ENCODE peak calls at places on chromosomes 12 and 14, in four cellular contexts. C, O, U and Z are unnamed samples.

GRCh38 chr12:91098942-91099341 is 12.4 kb downstream of the LUM start:
- DNase-seq in C (peak; percentile 8), O (no peak), U (no peak), Z (no peak)

GRCh38 chr12:67909091-67909531 is 80.1 kb upstream of the IFNG-AS1 start:
- DNase-seq in C (no peak), O (no peak), U (no peak), Z (no peak)

GRCh38 chr14:102187044-102187443 is 47.3 kb downstream of the WDR20 start:
- DNase-seq in C (no peak), O (no peak), U (peak; percentile 15), Z (no peak)

GRCh38 chr12:106289196-106289681 is 13.3 kb upstream of the TCP11L2 start:
- DNase-seq in C (no peak), O (no peak), U (no peak), Z (no peak)

GRCh38 chr14:78119440-78119839 is 50.7 kb upstream of the NRXN3 start:
- DNase-seq in C (no peak), O (no peak), U (no peak), Z (no peak)

GRCh38 chr12:94074970-94075695 is 73.2 kb upstream of the PLXNC1 start:
- DNase-seq in C (peak; percentile 68), O (peak; percentile 60), U (peak; percentile 62), Z (no peak)

GRCh38 chr12:96786808-96787207 is 120.2 kb upstream of the NEDD1 start:
- DNase-seq in C (no peak), O (no peak), U (no peak), Z (no peak)

GRCh38 chr12:57296291-57296690 is 45.3 kb upstream of the STAC3 start:
- DNase-seq in C (no peak), O (no peak), U (no peak), Z (no peak)

GRCh38 chr12:125092872-125093680 is 27.8 kb downstream of the AACS start:
- DNase-seq in C (no peak), O (peak; percentile 92), U (peak; percentile 46), Z (no peak)

GRCh38 chr14:22848391-22849164 is 12.2 kb downstream of the MMP14 start:
- DNase-seq in C (peak; percentile 5), O (no peak), U (no peak), Z (no peak)

GRCh38 chr14:102202944-102203343 is 63.2 kb downstream of the WDR20 start:
- DNase-seq in C (no peak), O (no peak), U (no peak), Z (no peak)

GRCh38 chr14:99615497-99616245 is 11.7 kb upstream of the CCDC85C start:
- DNase-seq in C (no peak), O (no peak), U (no peak), Z (no peak)

GRCh38 chr12:98863167-98863566 is 218.1 kb downstream of the APAF1 start:
- DNase-seq in C (no peak), O (no peak), U (no peak), Z (no peak)

GRCh38 chr12:48037267-48037915 is 33.1 kb upstream of the COL2A1 start:
- DNase-seq in C (no peak), O (peak; percentile 52), U (no peak), Z (no peak)

GRCh38 chr12:28708918-28709371 is 440.1 kb upstream of the FAR2 start:
- DNase-seq in C (no peak), O (no peak), U (no peak), Z (no peak)

GRCh38 chr14:55336161-55336560 is 64.9 kb downstream of the FBXO34 start:
- DNase-seq in C (no peak), O (no peak), U (no peak), Z (no peak)

GRCh38 chr14:60175255-60175902 is 10.2 kb upstream of the DHRS7 start:
- DNase-seq in C (no peak), O (no peak), U (no peak), Z (no peak)

GRCh38 chr12:64665506-64665905 is 55.2 kb downstream of the RASSF3 start:
- DNase-seq in C (no peak), O (no peak), U (no peak), Z (peak; percentile 62)

GRCh38 chr14:31426663-31427062 is 6.3 kb upstream of the HEATR5A start:
- DNase-seq in C (no peak), O (no peak), U (no peak), Z (no peak)

GRCh38 chr14:100576091-100577085 is 10.8 kb downstream of the BEGAIN start:
- DNase-seq in C (no peak), O (no peak), U (no peak), Z (no peak)

GRCh38 chr12:125254856-125255255 is 189.6 kb downstream of the AACS start:
- DNase-seq in C (no peak), O (no peak), U (no peak), Z (no peak)

GRCh38 chr14:59507063-59507751 is 22.9 kb downstream of the JKAMP start:
- DNase-seq in C (peak; percentile 74), O (peak; percentile 62), U (peak; percentile 61), Z (no peak)

GRCh38 chr14:55133416-55133815 is 4.4 kb downstream of the LGALS3 start:
- DNase-seq in C (no peak), O (no peak), U (no peak), Z (no peak)

GRCh38 chr12:95736631-95737030 is 53.9 kb downstream of the NTN4 start:
- DNase-seq in C (no peak), O (no peak), U (no peak), Z (no peak)

DNA sequence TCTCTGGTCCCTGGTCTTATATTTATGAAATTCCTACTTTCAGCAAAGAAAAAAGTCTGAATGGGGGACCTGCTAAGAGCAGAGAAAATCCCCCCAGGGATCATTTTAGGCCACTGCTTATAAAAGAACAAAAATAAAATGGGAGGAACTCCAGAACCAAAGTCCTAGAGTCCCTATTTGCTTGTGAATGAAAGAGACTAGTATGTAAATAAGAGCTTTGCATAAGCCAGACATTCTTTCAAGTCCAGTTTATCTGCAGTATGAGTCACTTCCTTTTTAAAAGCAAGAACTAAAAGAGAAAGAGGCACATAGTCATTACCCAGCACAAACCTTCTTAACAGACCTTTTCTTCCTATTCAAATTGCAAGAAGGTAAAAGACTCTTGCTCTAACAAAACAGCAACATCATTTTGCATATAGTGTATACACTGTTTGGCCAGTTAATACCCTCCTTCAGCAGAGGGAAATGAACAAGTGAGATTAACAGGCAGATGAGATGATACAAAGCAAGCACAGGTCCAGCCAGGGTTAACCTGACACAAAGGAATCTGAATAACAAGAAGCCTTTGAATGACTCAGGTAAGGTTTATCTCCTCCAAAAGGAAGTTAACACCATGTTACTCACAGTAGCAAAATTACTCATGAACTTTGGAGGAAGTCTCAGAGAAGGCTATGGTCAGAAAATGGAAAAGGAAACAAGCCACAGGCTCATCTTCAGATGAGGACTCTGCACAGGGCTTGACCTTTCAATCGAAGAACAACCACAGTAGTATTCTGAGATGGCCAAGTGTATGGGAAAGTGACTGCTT is 87.3 kb downstream of the PHLDA1 start:
- DNase-seq in C (no peak), O (peak; percentile 97), U (peak; percentile 24), Z (peak; percentile 54)
- TF ChIP-seq TARDBP in C (no peak), O (no peak), U (no peak), Z (no peak)

DNA sequence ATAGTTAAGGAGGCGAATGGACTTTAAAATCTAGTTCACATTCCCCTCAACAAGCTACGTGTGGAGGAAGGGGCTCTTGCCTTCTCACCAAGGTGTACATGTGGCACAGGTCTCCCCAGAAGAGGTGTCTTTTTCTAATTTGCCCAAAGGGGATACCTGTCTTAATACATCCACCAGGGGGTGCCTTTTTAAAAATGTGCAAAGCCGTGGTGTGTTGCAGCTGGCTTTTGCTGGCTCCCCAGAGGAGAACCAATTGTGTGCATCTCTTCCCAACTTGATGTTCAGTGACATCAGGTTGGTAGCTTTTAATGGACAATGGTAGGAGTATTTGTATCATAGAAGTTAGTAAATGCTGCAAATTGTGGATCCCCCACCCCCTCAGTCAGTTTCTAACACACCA is 33.8 kb downstream of the CREBL2 start:
- DNase-seq in C (peak; percentile 17), O (peak; percentile 64), U (peak; percentile 29), Z (no peak)
- TF ChIP-seq TARDBP in C (no peak), O (no peak), U (no peak), Z (no peak)

GRCh38 chr14:68547305-68548193 is 245.3 kb downstream of the ZFP36L1 start:
- DNase-seq in C (peak; percentile 15), O (no peak), U (no peak), Z (no peak)

GRCh38 chr14:68549966-68550705 is 242.7 kb downstream of the ZFP36L1 start:
- DNase-seq in C (no peak), O (no peak), U (no peak), Z (no peak)

GRCh38 chr14:68549057-68549421 is 243.8 kb downstream of the ZFP36L1 start:
- DNase-seq in C (no peak), O (no peak), U (peak; percentile 23), Z (no peak)

GRCh38 chr14:68546839-68547238 is 246.0 kb downstream of the ZFP36L1 start:
- DNase-seq in C (no peak), O (no peak), U (no peak), Z (no peak)

GRCh38 chr14:68548194-68549056 is 244.4 kb downstream of the ZFP36L1 start:
- DNase-seq in C (peak; percentile 82), O (no peak), U (no peak), Z (no peak)
- TF ChIP-seq TARDBP in C (no peak), O (no peak), U (no peak), Z (no peak)

GRCh38 chr12:30420561-30420960 is 275.1 kb downstream of the IPO8 start:
- DNase-seq in C (no peak), O (no peak), U (no peak), Z (no peak)
- TF ChIP-seq TARDBP in C (no peak), O (no peak), U (no peak), Z (no peak)

GRCh38 chr12:53805801-53806200 is 54.0 kb upstream of the CISTR start:
- DNase-seq in C (no peak), O (no peak), U (no peak), Z (no peak)

GRCh38 chr12:53806689-53807088 is 54.9 kb upstream of the CISTR start:
- DNase-seq in C (no peak), O (no peak), U (no peak), Z (no peak)

GRCh38 chr12:53809005-53809404 is 57.2 kb upstream of the CISTR start:
- DNase-seq in C (no peak), O (no peak), U (peak; percentile 57), Z (no peak)

GRCh38 chr12:53808023-53808705 is 56.4 kb upstream of the CISTR start:
- DNase-seq in C (no peak), O (peak; percentile 29), U (no peak), Z (no peak)

GRCh38 chr12:53807322-53807721 is 55.5 kb upstream of the CISTR start:
- DNase-seq in C (no peak), O (no peak), U (no peak), Z (no peak)
- TF ChIP-seq TARDBP in C (no peak), O (no peak), U (no peak), Z (no peak)